ENCODE peak calls at places on chromosomes 7 and 10, in seven cellular contexts. Q is WERI-Rb-1, B is HL-60, I is GM23248, J is BJ, M is Panc1, W is pancreas. L is an unnamed sample.

GRCh38 chr7:149797771-149798170 is 24.4 kb upstream of the ZNF467 start:
- DNase-seq in I (no peak), W (no peak), B (no peak), Q (no peak), M (no peak), J (no peak), L (no peak)

GRCh38 chr7:137606061-137606674 is 240.6 kb downstream of the DGKI start:
- DNase-seq in Q (no peak), W (no peak), I (peak; percentile 64), B (no peak), M (peak; percentile 41), J (peak; percentile 31), L (no peak)

GRCh38 chr7:55786901-55787300 is 75.7 kb downstream of the SEPTIN14 start:
- DNase-seq in Q (no peak), B (no peak), J (no peak), W (no peak), M (no peak), I (no peak), L (no peak)

GRCh38 chr7:29102554-29103151 is 43.7 kb downstream of the CPVL start:
- DNase-seq in M (peak; percentile 32), J (no peak), Q (peak; percentile 65), I (peak; percentile 80), B (peak; percentile 21), W (no peak), L (peak; percentile 64)

GRCh38 chr7:127619681-127620405 is 1.9 kb upstream of the PAX4 start:
- DNase-seq in Q (peak; percentile 16), B (no peak), W (no peak), I (peak; percentile 20), M (no peak), J (no peak), L (no peak)

GRCh38 chr10:125344573-125345121 is 184.3 kb upstream of the CTBP2 start:
- DNase-seq in I (no peak), W (peak; percentile 34), Q (no peak), J (no peak), M (no peak), B (no peak), L (no peak)

GRCh38 chr7:132655071-132655761 is 78.9 kb upstream of the PLXNA4 start:
- DNase-seq in B (peak; percentile 44), M (no peak), J (no peak), I (peak; percentile 8), W (no peak), Q (no peak), L (peak; percentile 63)

GRCh38 chr7:69782917-69783684 is 184.8 kb downstream of the AUTS2 start:
- DNase-seq in Q (no peak), M (no peak), B (no peak), W (no peak), J (no peak), I (peak; percentile 25), L (peak; percentile 31)

GRCh38 chr10:77512219-77512578 is 125.4 kb downstream of the KCNMA1 start:
- DNase-seq in I (peak; percentile 60), J (no peak), W (no peak), M (no peak), B (no peak), Q (no peak), L (no peak)

GRCh38 chr7:41425926-41426325 is 277.0 kb downstream of the INHBA start:
- DNase-seq in W (no peak), Q (no peak), I (peak; percentile 86), B (no peak), J (no peak), M (peak; percentile 17), L (no peak)

GRCh38 chr10:28637346-28637745 is 40.0 kb upstream of the BAMBI start:
- DNase-seq in W (no peak), M (no peak), J (no peak), B (no peak), I (no peak), Q (peak; percentile 46), L (no peak)

GRCh38 chr7:136585954-136586670 is 282.3 kb upstream of the CHRM2 start:
- DNase-seq in B (no peak), I (peak; percentile 0), W (no peak), J (no peak), M (no peak), Q (no peak), L (no peak)

GRCh38 chr10:24469993-24470392 is 253.7 kb downstream of the ARHGAP21 start:
- DNase-seq in B (no peak), W (no peak), J (no peak), I (no peak), M (no peak), Q (no peak), L (no peak)

GRCh38 chr7:150339369-150339768 is 2.1 kb downstream of the RARRES2 start:
- DNase-seq in I (no peak), J (no peak), B (no peak), M (no peak), Q (no peak), W (no peak), L (no peak)

GRCh38 chr7:158050441-158051371 is 536.9 kb downstream of the PTPRN2 start:
- DNase-seq in Q (no peak), J (no peak), M (no peak), I (no peak), B (no peak), W (peak; percentile 32), L (no peak)

GRCh38 chr7:32506266-32507054 is 11.2 kb downstream of the AVL9 start:
- DNase-seq in I (peak; percentile 92), J (peak; percentile 44), W (no peak), M (peak; percentile 78), B (no peak), Q (no peak), L (no peak)

GRCh38 chr7:155731375-155731774 is 80.9 kb downstream of the SHH start:
- DNase-seq in Q (no peak), M (no peak), J (no peak), B (no peak), W (no peak), I (peak; percentile 13), L (no peak)

GRCh38 chr7:68642727-68643126 is 955.5 kb upstream of the AUTS2 start:
- DNase-seq in J (no peak), M (no peak), I (no peak), Q (no peak), B (no peak), W (no peak), L (no peak)

GRCh38 chr10:89115876-89116627 is 91.1 kb downstream of the CH25H start:
- DNase-seq in W (no peak), I (peak; percentile 92), J (no peak), Q (no peak), M (no peak), B (no peak), L (no peak)

GRCh38 chr10:79382491-79382941 is 35.2 kb downstream of the PPIF start:
- DNase-seq in Q (peak; percentile 3), I (no peak), J (no peak), W (peak; percentile 29), B (no peak), M (no peak), L (no peak)

DNA sequence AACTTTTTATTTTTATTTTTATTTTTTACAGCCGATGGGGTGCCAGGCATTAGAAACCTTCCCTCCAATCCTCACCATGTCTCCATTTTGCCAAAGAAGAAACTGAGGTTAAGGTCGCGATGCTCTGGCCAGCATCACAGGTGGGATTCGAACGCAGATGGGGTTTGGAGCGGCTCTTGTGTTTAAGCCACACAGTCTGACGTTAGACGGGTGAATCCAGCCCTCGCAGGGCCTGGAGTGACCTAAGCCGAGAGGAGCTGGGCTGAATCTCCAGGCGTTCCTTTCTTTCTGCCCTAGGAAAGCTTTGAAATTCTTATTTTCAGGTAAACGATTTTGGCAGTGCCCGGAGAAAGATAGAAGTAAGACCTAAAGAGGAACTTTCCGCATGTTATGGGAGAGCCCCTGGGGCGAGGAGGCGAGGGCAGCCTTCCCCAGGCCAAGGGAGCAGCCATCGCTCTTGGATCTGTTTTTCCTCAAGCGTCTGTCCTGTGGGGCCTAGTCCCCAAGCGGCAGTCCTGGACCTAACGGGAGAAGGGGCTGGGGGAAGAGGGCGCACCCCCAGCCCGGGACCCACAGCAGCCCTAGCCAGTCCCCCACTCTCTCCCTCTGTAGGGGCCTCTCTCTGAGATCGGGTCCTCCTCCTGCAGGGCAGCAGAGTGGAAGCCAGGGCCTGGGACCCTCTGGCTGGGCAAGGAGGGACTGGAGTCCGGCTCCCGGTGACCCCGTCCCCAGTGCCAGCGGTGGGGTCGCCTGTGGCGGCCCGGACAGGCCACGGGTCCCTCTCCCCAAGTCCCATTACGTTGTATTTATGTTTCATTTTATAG is 8.9 kb upstream of the LBX1 start:
- DNase-seq in I (no peak), J (no peak), Q (no peak), M (no peak), W (no peak), B (no peak), L (no peak)
- H3K27me3 ChIP-seq in I (peaks cover 65% of the 10 kb centered on the region), J (peaks cover 53% of the 10 kb centered on the region), Q (no peaks in the 10 kb centered on the region), M (no peaks in the 10 kb centered on the region), W (peaks cover 12% of the 10 kb centered on the region), B (peaks cover 64% of the 10 kb centered on the region), L (peaks cover 73% of the 10 kb centered on the region)

GRCh38 chr10:86368987-86369386 is 2.4 kb upstream of the GRID1 start:
- DNase-seq in Q (peak; percentile 4), J (no peak), I (no peak), W (no peak), M (no peak), B (no peak), L (no peak)
- H3K27me3 ChIP-seq in Q (peaks cover 79% of the 10 kb centered on the region), J (peaks cover 35% of the 10 kb centered on the region), I (peaks cover 46% of the 10 kb centered on the region), W (peaks cover 7% of the 10 kb centered on the region), M (peaks cover 6% of the 10 kb centered on the region), B (peaks cover 37% of the 10 kb centered on the region), L (peaks cover 18% of the 10 kb centered on the region)

GRCh38 chr7:30925913-30926312 is 14.3 kb downstream of the AQP1 start:
- DNase-seq in I (no peak), M (no peak), B (no peak), W (peak; percentile 37), Q (no peak), J (no peak), L (no peak)
- H3K27me3 ChIP-seq in I (no peaks in the 10 kb centered on the region), M (no peaks in the 10 kb centered on the region), B (no peaks in the 10 kb centered on the region), W (no peaks in the 10 kb centered on the region), Q (no peaks in the 10 kb centered on the region), J (peaks cover 9% of the 10 kb centered on the region), L (no peaks in the 10 kb centered on the region)

DNA sequence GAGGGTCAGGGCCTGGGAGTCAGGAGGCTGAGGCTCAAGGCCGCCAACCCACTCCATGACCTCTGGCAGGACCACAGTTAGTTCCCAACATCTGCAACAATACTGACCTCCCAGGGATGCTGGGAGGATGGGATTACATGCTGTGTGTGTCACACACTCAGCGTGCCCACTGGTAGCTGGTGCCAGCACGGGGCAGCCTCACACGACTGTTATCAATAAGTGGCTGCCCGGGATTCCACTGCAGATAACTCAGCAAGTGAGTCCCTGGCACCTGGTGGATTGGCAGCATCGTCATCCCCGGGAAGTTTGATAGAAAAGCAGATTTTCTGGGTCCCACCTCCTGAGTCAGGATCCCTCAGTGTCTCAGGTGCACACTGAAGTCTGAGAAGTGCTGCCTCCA is 110.3 kb downstream of the SLIT1 start:
- DNase-seq in W (peak; percentile 28), Q (no peak), B (no peak), I (no peak), M (no peak), J (no peak), L (no peak)
- H3K27me3 ChIP-seq in W (no peaks in the 10 kb centered on the region), Q (no peaks in the 10 kb centered on the region), B (peaks cover 4% of the 10 kb centered on the region), I (peaks cover 40% of the 10 kb centered on the region), M (no peaks in the 10 kb centered on the region), J (peaks cover 12% of the 10 kb centered on the region), L (peaks cover 5% of the 10 kb centered on the region)